ENCODE peak calls at places on chromosomes 4 and X, in four cellular contexts. H, B, X and C are unnamed samples.

GRCh38 chr4:94995684-94996394 is 238.1 kb downstream of the BMPR1B start:
- DNase-seq in H (no peak), X (no peak), B (no peak), C (no peak)

GRCh38 chr4:73964862-73965611 is 16.8 kb downstream of the PF4 start:
- DNase-seq in H (no peak), X (peak), B (peak), C (no peak)

GRCh38 chr4:82360298-82361177 is 13.3 kb downstream of the HNRNPD start:
- DNase-seq in X (no peak), H (peak), B (no peak), C (no peak)

GRCh38 chr4:37891221-37892159 is 606 bp downstream of the TBC1D1 start:
- DNase-seq in H (no peak), X (peak), B (no peak), C (peak)

GRCh38 chr4:53532521-53532920 is 58.8 kb downstream of the LNX1 start:
- DNase-seq in X (no peak), B (no peak), H (no peak), C (no peak)

GRCh38 chrX:134026732-134027311 is 41.4 kb upstream of the GPC3 start:
- DNase-seq in H (peak), X (peak), B (peak), C (no peak)

GRCh38 chr4:133178960-133179359 is 29.9 kb downstream of the PCDH10 start:
- DNase-seq in H (no peak), X (no peak), B (no peak), C (no peak)

GRCh38 chrX:129606918-129607317 is 47.8 kb downstream of the APLN start:
- DNase-seq in X (peak), H (peak), B (peak), C (peak)

GRCh38 chr4:82515705-82516104 is 46.1 kb downstream of the TMEM150C start:
- DNase-seq in H (no peak), B (no peak), X (no peak), C (no peak)

GRCh38 chr4:186621959-186622553 is 66.7 kb upstream of the MTNR1A start:
- DNase-seq in H (no peak), X (no peak), B (no peak), C (no peak)

GRCh38 chr4:124111411-124111810 is 601.1 kb downstream of the ANKRD50 start:
- DNase-seq in B (no peak), H (no peak), X (no peak), C (no peak)

GRCh38 chr4:185717018-185717726 is 94.8 kb downstream of the SORBS2 start:
- DNase-seq in X (no peak), H (no peak), B (no peak), C (no peak)

GRCh38 chr4:5992171-5993062 is 25.8 kb downstream of the C4orf50 start:
- DNase-seq in H (no peak), X (no peak), B (no peak), C (no peak)

GRCh38 chr4:43763029-43763610 is 685.5 kb downstream of the KCTD8 start:
- DNase-seq in B (no peak), H (no peak), X (no peak), C (peak)

GRCh38 chrX:68832101-68832416 is 3.2 kb downstream of the EFNB1 start:
- DNase-seq in B (no peak), X (peak), H (no peak), C (no peak)

GRCh38 chrX:53262918-53263394 is 18.4 kb downstream of the IQSEC2 start:
- DNase-seq in B (no peak), H (peak), X (no peak), C (no peak)

GRCh38 chr4:151806511-151806927 is 45.7 kb upstream of the GATB start:
- DNase-seq in H (no peak), B (no peak), X (no peak), C (no peak)

GRCh38 chrX:78357342-78358055 is 30.1 kb upstream of the CYSLTR1 start:
- DNase-seq in X (no peak), B (no peak), H (no peak), C (no peak)

GRCh38 chrX:623599-624323 is 6.8 kb upstream of the SHOX start:
- DNase-seq in B (no peak), H (no peak), X (peak), C (no peak)

GRCh38 chrX:84064814-84065213 is 123.2 kb downstream of the RPS6KA6 start:
- DNase-seq in X (no peak), B (no peak), H (no peak), C (no peak)

GRCh38 chr4:8907596-8908205 is 36.1 kb upstream of the HMX1 start:
- DNase-seq in H (no peak), X (peak), B (no peak), C (no peak)

GRCh38 chr4:92257931-92258857 is 45.6 kb upstream of the GRID2 start:
- DNase-seq in B (no peak), X (no peak), H (no peak), C (no peak)

GRCh38 chrX:9141496-9141895 is 107.6 kb upstream of the FAM9B start:
- DNase-seq in X (no peak), H (no peak), B (no peak), C (no peak)

GRCh38 chr4:38935391-38936073 is 67.9 kb downstream of the FAM114A1 start:
- DNase-seq in X (no peak), B (no peak), H (no peak), C (no peak)

GRCh38 chr4:2051086-2051485 is 8.0 kb upstream of the NAT8L start:
- DNase-seq in H (no peak), X (no peak), B (no peak), C (no peak)

GRCh38 chr4:108144451-108144850 is 24.3 kb downstream of the LEF1 start:
- DNase-seq in H (no peak), X (no peak), B (no peak), C (no peak)
- TF ChIP-seq CBX5 in H (no peak), X (no peak), B (no peak), C (no peak)

GRCh38 chr4:126614456-126614855 is 1018.3 kb upstream of the INTU start:
- DNase-seq in X (no peak), B (no peak), H (no peak), C (no peak)
- TF ChIP-seq USF2 in X (no peak), B (no peak), H (no peak), C (no peak)

DNA sequence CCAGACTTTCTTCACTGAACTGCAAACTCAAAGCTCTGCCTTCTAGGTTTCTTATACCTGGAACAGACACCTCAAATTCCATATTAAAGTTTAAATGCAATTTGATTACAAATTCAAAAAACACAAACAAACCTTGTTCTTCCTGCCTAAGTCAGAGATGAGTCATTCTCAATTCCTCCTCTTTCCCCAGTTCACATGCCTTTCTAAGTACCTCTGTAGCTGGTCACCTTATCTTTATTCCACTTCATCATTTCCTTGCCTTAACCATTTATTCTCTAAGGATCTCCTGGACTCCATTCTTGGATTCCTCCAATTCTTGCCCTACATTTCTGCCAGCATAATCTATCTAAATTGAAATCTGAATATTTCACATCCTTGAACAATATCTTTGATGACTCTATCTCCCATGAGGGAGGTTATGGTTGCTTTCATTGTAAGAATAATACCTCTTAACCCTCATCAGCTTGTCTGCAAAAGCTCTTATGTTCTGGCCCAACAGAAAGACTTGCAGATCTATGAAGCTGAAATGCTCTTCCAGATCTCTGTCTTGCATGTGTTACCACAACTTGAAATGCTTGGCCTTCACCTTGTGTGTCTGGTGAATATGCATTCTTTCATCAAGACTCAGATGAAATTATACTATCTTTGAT is 28.5 kb upstream of the PDE5A start:
- DNase-seq in H (no peak), X (no peak), B (no peak), C (no peak)
- TF ChIP-seq CBX5 in H (no peak), X (no peak), B (no peak), C (no peak)

GRCh38 chrX:132483951-132484350 is 4.9 kb downstream of the MBNL3 start:
- DNase-seq in H (no peak), B (no peak), X (no peak), C (no peak)

GRCh38 chrX:132481449-132481848 is 7.4 kb downstream of the MBNL3 start:
- DNase-seq in H (no peak), B (no peak), X (no peak), C (no peak)

GRCh38 chrX:132482632-132483031 is 6.2 kb downstream of the MBNL3 start:
- DNase-seq in B (peak), X (no peak), H (no peak), C (no peak)

GRCh38 chrX:132483523-132483922 is 5.3 kb downstream of the MBNL3 start:
- DNase-seq in X (no peak), H (no peak), B (peak), C (no peak)

GRCh38 chrX:132480581-132481203 is 8.1 kb downstream of the MBNL3 start:
- DNase-seq in X (no peak), B (peak), H (no peak), C (peak)
- TF ChIP-seq USF2 in X (no peak), B (no peak), H (no peak), C (no peak)

DNA sequence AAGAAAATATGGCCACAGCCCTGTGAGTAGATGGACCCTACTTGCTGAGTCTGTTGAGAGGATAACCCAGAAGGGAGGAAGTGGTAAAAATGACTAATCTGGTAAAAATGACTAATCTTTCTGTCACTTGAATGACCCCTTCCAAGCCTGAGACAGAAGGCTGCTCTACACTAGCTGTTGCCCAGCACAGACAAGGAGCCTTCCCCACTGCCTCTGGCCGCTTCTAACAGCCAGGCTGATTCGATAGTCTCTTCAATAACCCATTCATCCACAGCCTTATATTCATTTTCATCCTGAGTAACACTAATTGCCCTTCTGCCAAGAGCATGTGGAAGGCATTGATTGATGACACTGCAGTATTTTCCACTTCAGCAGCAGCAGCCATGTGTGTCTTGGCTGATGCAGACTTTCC is 18.4 kb downstream of the MAGEB17 start:
- DNase-seq in B (no peak), H (peak), X (no peak), C (peak)
- TF ChIP-seq CBX5 in B (no peak), H (no peak), X (no peak), C (no peak)

DNA sequence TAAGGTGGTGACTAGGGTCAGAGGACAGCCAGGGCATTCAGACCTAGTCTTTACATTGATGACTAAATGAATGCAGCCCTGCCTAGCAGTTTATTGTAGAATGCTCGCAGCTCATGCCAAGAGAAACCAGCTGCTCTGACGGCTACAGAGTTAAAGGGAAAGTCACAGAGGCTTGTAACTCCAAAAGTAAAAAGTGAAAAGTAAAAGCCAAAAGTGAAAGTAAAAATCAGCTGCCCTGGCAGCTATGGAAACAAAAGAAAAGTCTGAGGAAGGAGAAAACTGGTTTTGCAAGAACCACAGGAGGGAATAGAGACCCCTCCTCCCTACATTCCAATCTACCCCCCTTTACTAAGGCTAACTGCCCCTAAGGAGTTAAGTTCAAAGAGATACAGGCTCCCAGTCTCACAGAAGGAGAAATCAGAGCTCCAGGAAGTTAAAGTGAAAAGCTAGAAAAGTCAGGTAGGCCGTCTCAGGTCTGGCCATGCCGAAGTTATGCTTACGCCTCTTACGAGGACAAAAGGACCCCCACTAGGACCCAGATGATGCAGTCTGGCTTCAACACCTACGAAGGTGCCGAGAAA is 6.0 kb downstream of the GAGE10 start:
- DNase-seq in X (no peak), H (no peak), B (no peak), C (no peak)
- TF ChIP-seq USF2 in X (no peak), H (no peak), B (no peak), C (no peak)

DNA sequence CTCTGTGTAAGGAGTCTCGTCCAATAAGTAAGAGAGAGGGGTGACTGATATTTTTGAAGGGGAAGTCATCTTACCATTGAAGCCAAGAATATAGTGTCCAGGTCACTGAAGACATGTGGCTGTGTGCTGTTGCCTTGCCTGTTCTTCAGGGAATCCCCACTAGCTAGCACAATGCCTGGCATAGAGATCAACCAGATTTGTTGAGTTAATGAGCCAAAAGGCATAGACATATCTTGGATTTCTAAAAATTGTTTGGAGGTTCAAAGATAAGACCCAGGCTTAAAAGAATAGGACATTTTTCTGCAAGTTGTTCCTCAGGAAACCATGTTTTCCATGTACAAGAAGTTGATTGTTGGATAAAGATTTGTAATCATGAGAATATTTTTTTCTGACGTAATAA is 119.3 kb upstream of the DKK2 start:
- DNase-seq in B (no peak), X (no peak), H (no peak), C (no peak)
- TF ChIP-seq CBX5 in B (no peak), X (no peak), H (no peak), C (no peak)

GRCh38 chrX:93538575-93538974 is 134.8 kb downstream of the NAP1L3 start:
- DNase-seq in B (no peak), H (no peak), X (no peak), C (no peak)
- TF ChIP-seq USF2 in B (no peak), H (no peak), X (no peak), C (no peak)

GRCh38 chrX:25872786-25873185 is 265.4 kb upstream of the MAGEB18 start:
- DNase-seq in X (no peak), H (no peak), B (no peak), C (no peak)

GRCh38 chrX:25873196-25873595 is 264.9 kb upstream of the MAGEB18 start:
- DNase-seq in H (no peak), X (no peak), B (no peak), C (no peak)

DNA sequence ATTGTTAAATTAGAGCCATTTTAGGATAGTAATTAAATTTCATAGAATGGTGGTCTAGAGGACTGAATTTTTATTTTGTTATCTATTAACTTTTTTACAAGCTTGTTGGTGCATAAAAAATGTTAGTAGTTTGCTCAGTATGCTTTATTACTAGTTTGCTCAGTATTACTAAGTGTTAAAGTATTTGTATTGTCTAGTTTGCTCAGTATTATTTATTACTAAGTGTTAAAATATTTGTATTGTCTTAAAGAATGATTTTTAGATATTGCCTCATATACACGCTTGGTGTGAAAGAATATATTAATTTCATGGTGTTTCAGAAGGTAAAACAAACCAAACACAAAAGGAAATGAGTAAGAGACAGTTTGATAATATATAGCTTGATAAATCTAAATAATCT is 268.4 kb upstream of the MAGEB18 start:
- DNase-seq in B (no peak), H (no peak), X (no peak), C (no peak)
- TF ChIP-seq CBX5 in B (no peak), H (no peak), X (no peak), C (no peak)